ENCODE peak calls at places on chromosome 10, in four cellular contexts. One of them, this sample, is unnamed.

GRCh38 chr10:101367569-101368453 is 13.8 kb downstream of the BTRC start:
- DNase-seq in K562: peak
- DNase-seq in HepG2: no peak
- DNase-seq in GM12878: no peak
- DNase-seq in this sample: peak

GRCh38 chr10:32271617-32272016 is 75.3 kb downstream of the EPC1 start:
- DNase-seq in GM12878: no peak
- DNase-seq in K562: no peak
- DNase-seq in HepG2: no peak
- DNase-seq in this sample: no peak

GRCh38 chr10:31765546-31765945 is 163.1 kb downstream of the ARHGAP12 start:
- DNase-seq in GM12878: no peak
- DNase-seq in K562: no peak
- DNase-seq in HepG2: no peak
- DNase-seq in this sample: no peak

GRCh38 chr10:113665352-113665751 is 1.5 kb upstream of the NRAP start:
- DNase-seq in GM12878: no peak
- DNase-seq in HepG2: no peak
- DNase-seq in K562: no peak
- DNase-seq in this sample: no peak

GRCh38 chr10:21634599-21635365 is 100.8 kb downstream of the MLLT10 start:
- DNase-seq in GM12878: no peak
- DNase-seq in K562: no peak
- DNase-seq in HepG2: no peak
- DNase-seq in this sample: no peak

GRCh38 chr10:131901181-131901829 is 497 bp downstream of the PPP2R2D start:
- DNase-seq in K562: no peak
- DNase-seq in GM12878: no peak
- DNase-seq in HepG2: no peak
- DNase-seq in this sample: no peak

GRCh38 chr10:61835909-61836232 is 65.6 kb upstream of the ARID5B start:
- DNase-seq in HepG2: no peak
- DNase-seq in GM12878: no peak
- DNase-seq in K562: no peak
- DNase-seq in this sample: no peak

GRCh38 chr10:34437897-34438296 is 377.2 kb downstream of the PARD3 start:
- DNase-seq in K562: no peak
- DNase-seq in GM12878: no peak
- DNase-seq in HepG2: no peak
- DNase-seq in this sample: no peak

GRCh38 chr10:118101501-118101900 is 54.8 kb upstream of the RAB11FIP2 start:
- DNase-seq in GM12878: no peak
- DNase-seq in HepG2: no peak
- DNase-seq in K562: no peak
- DNase-seq in this sample: no peak

GRCh38 chr10:12708921-12709320 is 292.6 kb downstream of the CCDC3 start:
- DNase-seq in HepG2: no peak
- DNase-seq in GM12878: no peak
- DNase-seq in K562: no peak
- DNase-seq in this sample: peak

GRCh38 chr10:132560248-132560731 is 22.7 kb downstream of the INPP5A start:
- DNase-seq in K562: no peak
- DNase-seq in GM12878: no peak
- DNase-seq in HepG2: no peak
- DNase-seq in this sample: no peak

GRCh38 chr10:59878915-59879314 is 27.4 kb downstream of the CCDC6 start:
- DNase-seq in GM12878: no peak
- DNase-seq in HepG2: no peak
- DNase-seq in K562: no peak
- DNase-seq in this sample: no peak

GRCh38 chr10:21260060-21260792 is 265.3 kb downstream of the SKIDA1 start:
- DNase-seq in HepG2: no peak
- DNase-seq in GM12878: no peak
- DNase-seq in K562: no peak
- DNase-seq in this sample: no peak

GRCh38 chr10:26367771-26368170 is 70.4 kb upstream of the APBB1IP start:
- DNase-seq in HepG2: peak
- DNase-seq in GM12878: no peak
- DNase-seq in K562: peak
- DNase-seq in this sample: peak

GRCh38 chr10:101066146-101066889 is 4.5 kb downstream of the KAZALD1 start:
- DNase-seq in GM12878: no peak
- DNase-seq in HepG2: peak
- DNase-seq in K562: peak
- DNase-seq in this sample: peak

GRCh38 chr10:103265712-103266329 is 11.1 kb upstream of the INA start:
- DNase-seq in GM12878: no peak
- DNase-seq in HepG2: peak
- DNase-seq in K562: peak
- DNase-seq in this sample: peak
- TF ChIP-seq CHD4 in GM12878: no peak
- TF ChIP-seq CHD4 in HepG2: no peak
- TF ChIP-seq CHD4 in K562: no peak
- TF ChIP-seq CHD4 in this sample: no peak

GRCh38 chr10:119724630-119725549 is 960 bp upstream of the INPP5F start:
- DNase-seq in GM12878: no peak
- DNase-seq in K562: peak
- DNase-seq in HepG2: peak
- DNase-seq in this sample: no peak
- TF ChIP-seq EP300 in GM12878: no peak
- TF ChIP-seq EP300 in K562: peak
- TF ChIP-seq EP300 in HepG2: no peak
- TF ChIP-seq EP300 in this sample: no peak

GRCh38 chr10:104910712-104911111 is 269.6 kb downstream of the SORCS3 start:
- DNase-seq in K562: no peak
- DNase-seq in HepG2: no peak
- DNase-seq in GM12878: no peak
- DNase-seq in this sample: no peak
- TF ChIP-seq CHD4 in K562: no peak
- TF ChIP-seq CHD4 in HepG2: no peak
- TF ChIP-seq CHD4 in GM12878: no peak
- TF ChIP-seq CHD4 in this sample: no peak

GRCh38 chr10:124642076-124642710 is 102.0 kb downstream of the FAM53B start:
- DNase-seq in HepG2: no peak
- DNase-seq in GM12878: no peak
- DNase-seq in K562: no peak
- DNase-seq in this sample: no peak
- TF ChIP-seq EP300 in HepG2: no peak
- TF ChIP-seq EP300 in GM12878: no peak
- TF ChIP-seq EP300 in K562: no peak
- TF ChIP-seq EP300 in this sample: no peak

GRCh38 chr10:4073912-4074311 is 288.9 kb upstream of the KLF6 start:
- DNase-seq in K562: no peak
- DNase-seq in GM12878: no peak
- DNase-seq in HepG2: no peak
- DNase-seq in this sample: no peak
- TF ChIP-seq CHD4 in K562: no peak
- TF ChIP-seq CHD4 in GM12878: no peak
- TF ChIP-seq CHD4 in HepG2: no peak
- TF ChIP-seq CHD4 in this sample: no peak

DNA sequence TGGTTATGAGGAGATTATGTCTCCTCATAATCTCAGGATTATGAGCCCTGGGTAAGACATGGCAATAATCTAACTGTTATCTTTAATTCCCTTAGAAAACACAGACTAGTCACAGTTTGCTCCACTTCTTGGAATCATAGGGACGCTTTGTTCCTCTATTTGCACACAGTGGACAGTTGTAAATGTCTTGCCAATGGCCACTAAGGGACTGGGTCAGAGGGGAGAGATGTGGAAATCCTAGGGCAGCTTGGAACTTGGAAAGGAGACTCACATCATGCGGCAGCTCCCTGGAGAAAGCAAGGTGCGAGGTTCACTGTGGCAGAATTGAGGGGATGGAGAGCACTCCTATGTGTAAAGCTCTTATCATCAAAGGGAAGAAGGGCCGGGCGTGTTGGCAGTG is 266.1 kb downstream of the PRPF18 start:
- DNase-seq in K562: no peak
- DNase-seq in GM12878: no peak
- DNase-seq in HepG2: no peak
- DNase-seq in this sample: no peak
- TF ChIP-seq EP300 in K562: no peak
- TF ChIP-seq EP300 in GM12878: no peak
- TF ChIP-seq EP300 in HepG2: no peak
- TF ChIP-seq EP300 in this sample: no peak